ENCODE peak calls at places on chromosomes 1 and 21, in five cellular contexts. One of them, this sample, is unnamed.
A peak's percentile ranks its signal among the peaks of the same experiment; 100 is the strongest.

GRCh38 chr1:96971439-96971838 is 249.9 kb downstream of the PTBP2 start:
- DNase-seq in lower lobe of right lung: no peak
- DNase-seq in astrocyte of the spinal cord: no peak
- DNase-seq in prostate gland: no peak
- DNase-seq in mesendoderm: no peak
- DNase-seq in this sample: no peak

GRCh38 chr1:3992103-3992556 is 92.1 kb upstream of the C1orf174 start:
- DNase-seq in lower lobe of right lung: no peak
- DNase-seq in astrocyte of the spinal cord: no peak
- DNase-seq in prostate gland: no peak
- DNase-seq in mesendoderm: peak; percentile 67
- DNase-seq in this sample: no peak

GRCh38 chr1:41399148-41399795 is 38.0 kb downstream of the FOXO6 start:
- DNase-seq in lower lobe of right lung: no peak
- DNase-seq in astrocyte of the spinal cord: no peak
- DNase-seq in prostate gland: no peak
- DNase-seq in mesendoderm: peak; percentile 60
- DNase-seq in this sample: peak; percentile 46

GRCh38 chr21:44517175-44517899 is 22.7 kb downstream of the KRTAP10-1 start:
- DNase-seq in lower lobe of right lung: peak; percentile 38
- DNase-seq in astrocyte of the spinal cord: no peak
- DNase-seq in prostate gland: no peak
- DNase-seq in mesendoderm: peak; percentile 85
- DNase-seq in this sample: peak; percentile 37

GRCh38 chr21:39169906-39170305 is 13.3 kb downstream of the PSMG1 start:
- DNase-seq in lower lobe of right lung: no peak
- DNase-seq in astrocyte of the spinal cord: no peak
- DNase-seq in prostate gland: no peak
- DNase-seq in mesendoderm: no peak
- DNase-seq in this sample: no peak

GRCh38 chr1:111648826-111649225 is 29.2 kb downstream of the RAP1A start:
- DNase-seq in lower lobe of right lung: no peak
- DNase-seq in astrocyte of the spinal cord: no peak
- DNase-seq in prostate gland: no peak
- DNase-seq in mesendoderm: no peak
- DNase-seq in this sample: peak; percentile 64

GRCh38 chr1:116166011-116166571 is 54.9 kb downstream of the MAB21L3 start:
- DNase-seq in lower lobe of right lung: no peak
- DNase-seq in astrocyte of the spinal cord: no peak
- DNase-seq in prostate gland: no peak
- DNase-seq in mesendoderm: no peak
- DNase-seq in this sample: peak; percentile 55

GRCh38 chr1:5373281-5373680 is 618.9 kb downstream of the NPHP4 start:
- DNase-seq in lower lobe of right lung: no peak
- DNase-seq in astrocyte of the spinal cord: no peak
- DNase-seq in prostate gland: peak; percentile 32
- DNase-seq in mesendoderm: no peak
- DNase-seq in this sample: no peak

GRCh38 chr1:15243275-15244043 is 3.6 kb upstream of the FHAD1 start:
- DNase-seq in lower lobe of right lung: no peak
- DNase-seq in astrocyte of the spinal cord: no peak
- DNase-seq in prostate gland: no peak
- DNase-seq in mesendoderm: no peak
- DNase-seq in this sample: no peak

GRCh38 chr1:86687595-86687994 is 16.8 kb upstream of the SH3GLB1 start:
- DNase-seq in lower lobe of right lung: no peak
- DNase-seq in astrocyte of the spinal cord: peak; percentile 29
- DNase-seq in prostate gland: no peak
- DNase-seq in mesendoderm: no peak
- DNase-seq in this sample: no peak

GRCh38 chr1:6116137-6116536 is 64.0 kb downstream of the CHD5 start:
- DNase-seq in lower lobe of right lung: no peak
- DNase-seq in astrocyte of the spinal cord: peak; percentile 25
- DNase-seq in prostate gland: no peak
- DNase-seq in mesendoderm: no peak
- DNase-seq in this sample: no peak

DNA sequence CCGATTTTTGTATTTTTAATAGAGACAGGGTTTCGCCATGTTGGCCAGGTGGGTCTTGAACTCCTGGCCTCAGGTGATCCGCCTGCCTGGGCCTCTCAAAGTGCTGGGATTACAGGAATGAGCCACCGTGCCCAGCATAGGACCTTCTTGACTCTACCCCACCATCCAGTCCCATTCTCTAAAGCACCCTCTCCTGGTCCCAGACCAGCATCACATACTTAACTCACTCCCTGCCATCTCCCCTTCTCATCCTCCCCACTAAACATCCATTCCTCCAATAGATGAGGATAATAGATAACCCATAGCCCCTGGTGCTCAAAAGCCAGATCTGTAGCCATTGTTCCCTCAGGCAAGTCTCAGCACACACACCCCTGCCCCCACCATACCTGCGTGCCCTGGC is 2.1 kb downstream of the ENTREP3 start:
- DNase-seq in lower lobe of right lung: no peak
- DNase-seq in astrocyte of the spinal cord: no peak
- DNase-seq in prostate gland: no peak
- DNase-seq in mesendoderm: peak; percentile 77
- DNase-seq in this sample: no peak
- H3K4me3 ChIP-seq in lower lobe of right lung: no peak overlapping the region
- H3K4me3 ChIP-seq in astrocyte of the spinal cord: peak overlapping the region; percentile 73
- H3K4me3 ChIP-seq in prostate gland: no peak overlapping the region
- H3K4me3 ChIP-seq in mesendoderm: no peak overlapping the region
- H3K4me3 ChIP-seq in this sample: no peak overlapping the region

GRCh38 chr1:109089242-109090015 is 1.1 kb upstream of the TMEM167B start:
- DNase-seq in lower lobe of right lung: peak; percentile 74
- DNase-seq in astrocyte of the spinal cord: peak; percentile 65
- DNase-seq in prostate gland: peak; percentile 36
- DNase-seq in mesendoderm: peak; percentile 81
- DNase-seq in this sample: peak; percentile 61
- H3K4me3 ChIP-seq in lower lobe of right lung: peak overlapping the region; percentile 83
- H3K4me3 ChIP-seq in astrocyte of the spinal cord: peak overlapping the region; percentile 89
- H3K4me3 ChIP-seq in prostate gland: peak overlapping the region; percentile 80
- H3K4me3 ChIP-seq in mesendoderm: no peak overlapping the region
- H3K4me3 ChIP-seq in this sample: peak overlapping the region; percentile 6

GRCh38 chr1:85216697-85217096 is 15.9 kb upstream of the SYDE2 start:
- DNase-seq in lower lobe of right lung: no peak
- DNase-seq in astrocyte of the spinal cord: no peak
- DNase-seq in prostate gland: no peak
- DNase-seq in mesendoderm: no peak
- DNase-seq in this sample: no peak

GRCh38 chr1:85219853-85220610 is 19.2 kb upstream of the SYDE2 start:
- DNase-seq in lower lobe of right lung: no peak
- DNase-seq in astrocyte of the spinal cord: no peak
- DNase-seq in prostate gland: no peak
- DNase-seq in mesendoderm: no peak
- DNase-seq in this sample: no peak

GRCh38 chr1:85214654-85215053 is 13.8 kb upstream of the SYDE2 start:
- DNase-seq in lower lobe of right lung: no peak
- DNase-seq in astrocyte of the spinal cord: no peak
- DNase-seq in prostate gland: no peak
- DNase-seq in mesendoderm: no peak
- DNase-seq in this sample: no peak
- H3K4me3 ChIP-seq in lower lobe of right lung: no peak overlapping the region
- H3K4me3 ChIP-seq in astrocyte of the spinal cord: no peak overlapping the region
- H3K4me3 ChIP-seq in prostate gland: no peak overlapping the region
- H3K4me3 ChIP-seq in mesendoderm: no peak overlapping the region
- H3K4me3 ChIP-seq in this sample: no peak overlapping the region

GRCh38 chr1:155909894-155910293 is 1.3 kb downstream of the RIT1 start:
- DNase-seq in lower lobe of right lung: no peak
- DNase-seq in astrocyte of the spinal cord: peak; percentile 36
- DNase-seq in prostate gland: peak; percentile 49
- DNase-seq in mesendoderm: peak; percentile 38
- DNase-seq in this sample: no peak
- H3K4me3 ChIP-seq in lower lobe of right lung: peak overlapping the region; percentile 74
- H3K4me3 ChIP-seq in astrocyte of the spinal cord: peak overlapping the region; percentile 65
- H3K4me3 ChIP-seq in prostate gland: no peak overlapping the region
- H3K4me3 ChIP-seq in mesendoderm: no peak overlapping the region
- H3K4me3 ChIP-seq in this sample: peak overlapping the region; percentile 96

DNA sequence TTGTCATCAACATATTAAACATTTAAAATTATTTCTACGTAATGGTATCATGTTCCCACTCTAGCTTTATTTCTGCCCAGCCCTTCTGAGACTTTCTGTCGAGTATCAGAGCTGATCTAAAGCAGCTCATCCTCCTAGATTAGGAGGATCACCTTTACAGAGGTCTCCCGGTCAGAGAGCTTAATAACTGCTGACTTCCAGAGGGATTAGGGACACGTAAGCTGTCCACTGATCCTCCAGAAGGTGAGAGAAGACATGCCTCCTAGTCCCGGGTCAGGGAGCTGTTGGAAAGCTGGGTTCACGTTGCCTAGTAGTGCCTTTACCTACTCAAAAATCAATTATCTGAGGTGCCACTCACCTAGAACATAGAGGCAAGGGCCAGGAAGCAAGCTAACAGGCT is 31.2 kb upstream of the NADK start:
- DNase-seq in lower lobe of right lung: no peak
- DNase-seq in astrocyte of the spinal cord: no peak
- DNase-seq in prostate gland: no peak
- DNase-seq in mesendoderm: no peak
- DNase-seq in this sample: no peak
- H3K4me3 ChIP-seq in lower lobe of right lung: no peak overlapping the region
- H3K4me3 ChIP-seq in astrocyte of the spinal cord: no peak overlapping the region
- H3K4me3 ChIP-seq in prostate gland: no peak overlapping the region
- H3K4me3 ChIP-seq in mesendoderm: no peak overlapping the region
- H3K4me3 ChIP-seq in this sample: no peak overlapping the region

GRCh38 chr1:44655609-44656008 is 18.7 kb downstream of the TMEM53 start:
- DNase-seq in lower lobe of right lung: no peak
- DNase-seq in astrocyte of the spinal cord: no peak
- DNase-seq in prostate gland: no peak
- DNase-seq in mesendoderm: peak; percentile 51
- DNase-seq in this sample: peak; percentile 45

GRCh38 chr1:44659566-44659965 is 14.7 kb downstream of the TMEM53 start:
- DNase-seq in lower lobe of right lung: no peak
- DNase-seq in astrocyte of the spinal cord: no peak
- DNase-seq in prostate gland: no peak
- DNase-seq in mesendoderm: no peak
- DNase-seq in this sample: no peak

GRCh38 chr1:44662683-44663030 is 11.6 kb downstream of the TMEM53 start:
- DNase-seq in lower lobe of right lung: no peak
- DNase-seq in astrocyte of the spinal cord: no peak
- DNase-seq in prostate gland: no peak
- DNase-seq in mesendoderm: no peak
- DNase-seq in this sample: no peak

GRCh38 chr1:44661786-44662682 is 12.2 kb downstream of the TMEM53 start:
- DNase-seq in lower lobe of right lung: no peak
- DNase-seq in astrocyte of the spinal cord: no peak
- DNase-seq in prostate gland: no peak
- DNase-seq in mesendoderm: no peak
- DNase-seq in this sample: no peak

DNA sequence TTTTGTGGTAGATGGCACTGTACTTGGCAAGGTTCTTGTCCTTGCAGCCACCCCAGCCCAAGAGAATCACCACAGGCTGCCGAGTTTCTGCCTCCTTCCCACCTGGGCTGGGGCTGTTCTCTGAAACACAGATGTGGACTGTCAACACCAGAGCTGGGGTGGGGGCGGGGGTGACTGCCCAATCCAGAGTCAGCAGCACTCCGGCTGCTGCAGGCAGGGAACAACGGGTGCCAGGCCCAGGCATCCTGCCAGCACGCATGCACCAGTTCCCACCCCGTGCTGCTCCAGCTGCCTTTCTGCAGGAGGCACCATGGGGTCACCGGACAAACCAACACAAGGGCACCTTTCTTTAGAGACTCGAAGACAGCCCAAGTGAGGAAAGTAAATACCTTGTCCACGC is 14.1 kb downstream of the TMEM53 start:
- DNase-seq in lower lobe of right lung: peak; percentile 62
- DNase-seq in astrocyte of the spinal cord: peak; percentile 16
- DNase-seq in prostate gland: peak; percentile 64
- DNase-seq in mesendoderm: no peak
- DNase-seq in this sample: peak; percentile 74
- H3K4me3 ChIP-seq in lower lobe of right lung: no peak overlapping the region
- H3K4me3 ChIP-seq in astrocyte of the spinal cord: no peak overlapping the region
- H3K4me3 ChIP-seq in prostate gland: no peak overlapping the region
- H3K4me3 ChIP-seq in mesendoderm: no peak overlapping the region
- H3K4me3 ChIP-seq in this sample: no peak overlapping the region

GRCh38 chr1:36401602-36402517 is 4.2 kb upstream of the LSM10 start:
- DNase-seq in lower lobe of right lung: no peak
- DNase-seq in astrocyte of the spinal cord: no peak
- DNase-seq in prostate gland: no peak
- DNase-seq in mesendoderm: no peak
- DNase-seq in this sample: no peak
- H3K4me3 ChIP-seq in lower lobe of right lung: peak overlapping the region; percentile 51
- H3K4me3 ChIP-seq in astrocyte of the spinal cord: no peak overlapping the region
- H3K4me3 ChIP-seq in prostate gland: no peak overlapping the region
- H3K4me3 ChIP-seq in mesendoderm: no peak overlapping the region
- H3K4me3 ChIP-seq in this sample: no peak overlapping the region

GRCh38 chr1:25856856-25857255 is 2.4 kb downstream of the AUNIP start:
- DNase-seq in lower lobe of right lung: no peak
- DNase-seq in astrocyte of the spinal cord: no peak
- DNase-seq in prostate gland: no peak
- DNase-seq in mesendoderm: no peak
- DNase-seq in this sample: no peak

GRCh38 chr1:25861316-25862286 is 2.3 kb upstream of the AUNIP start:
- DNase-seq in lower lobe of right lung: no peak
- DNase-seq in astrocyte of the spinal cord: no peak
- DNase-seq in prostate gland: no peak
- DNase-seq in mesendoderm: peak; percentile 48
- DNase-seq in this sample: peak; percentile 72

GRCh38 chr1:25858906-25859789 is at the start of gene AUNIP:
- DNase-seq in lower lobe of right lung: peak; percentile 93
- DNase-seq in astrocyte of the spinal cord: peak; percentile 85
- DNase-seq in prostate gland: peak; percentile 77
- DNase-seq in mesendoderm: peak; percentile 90
- DNase-seq in this sample: peak; percentile 95

GRCh38 chr1:25854554-25854953 is 4.7 kb downstream of the AUNIP start:
- DNase-seq in lower lobe of right lung: no peak
- DNase-seq in astrocyte of the spinal cord: no peak
- DNase-seq in prostate gland: no peak
- DNase-seq in mesendoderm: no peak
- DNase-seq in this sample: no peak

DNA sequence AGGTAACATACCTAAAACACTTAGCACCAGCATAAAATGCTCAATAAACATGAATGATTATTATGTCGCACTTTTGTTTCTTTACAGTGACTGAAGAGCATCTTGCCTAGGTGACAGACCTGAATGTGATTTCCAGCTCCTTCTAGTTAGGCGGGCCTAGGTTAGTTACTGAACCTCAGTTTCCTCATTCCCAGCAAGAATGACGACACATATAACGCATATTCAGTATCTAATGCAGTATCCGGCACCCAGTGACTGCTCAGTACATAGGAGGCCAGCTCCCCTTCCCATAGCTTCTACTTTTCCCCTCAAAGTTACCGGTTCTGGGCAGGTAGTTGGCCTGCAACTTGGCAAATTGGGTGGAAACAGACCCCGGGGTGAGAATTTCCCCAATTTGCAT is 763 bp downstream of the AUNIP start:
- DNase-seq in lower lobe of right lung: no peak
- DNase-seq in astrocyte of the spinal cord: no peak
- DNase-seq in prostate gland: no peak
- DNase-seq in mesendoderm: no peak
- DNase-seq in this sample: no peak
- H3K4me3 ChIP-seq in lower lobe of right lung: peak overlapping the region; percentile 55
- H3K4me3 ChIP-seq in astrocyte of the spinal cord: peak overlapping the region; percentile 71
- H3K4me3 ChIP-seq in prostate gland: no peak overlapping the region
- H3K4me3 ChIP-seq in mesendoderm: peak overlapping the region; percentile 87
- H3K4me3 ChIP-seq in this sample: no peak overlapping the region

This sample was measured in right cardiac atrium.